ENCODE peak calls at places on chromosome 1, in six cellular contexts. V is glutamatergic neuron, U is transverse colon, T is K562, W is astrocyte, L is MCF 10A. R is an unnamed sample.
A peak's percentile ranks its signal among the peaks of the same experiment; 100 is the strongest.

GRCh38 chr1:37839676-37840075 is 19.7 kb downstream of the MTF1 start:
- DNase-seq in V (no peak), U (no peak), T (no peak), W (no peak), L (no peak), R (no peak)

GRCh38 chr1:243725846-243726245 is 124.2 kb downstream of the AKT3 start:
- DNase-seq in V (no peak), U (no peak), T (no peak), W (peak; percentile 12), L (no peak), R (no peak)

GRCh38 chr1:93172778-93173177 is 7.4 kb downstream of the TMED5 start:
- DNase-seq in V (no peak), U (no peak), T (no peak), W (peak; percentile 25), L (no peak), R (no peak)

GRCh38 chr1:236395780-236396664 is 1.9 kb downstream of the EDARADD start:
- DNase-seq in V (no peak), U (no peak), T (peak; percentile 51), W (no peak), L (peak; percentile 30), R (peak; percentile 41)

GRCh38 chr1:172883387-172883791 is 167.4 kb downstream of the TNFSF18 start:
- DNase-seq in V (no peak), U (no peak), T (no peak), W (peak; percentile 69), L (no peak), R (no peak)

GRCh38 chr1:223811634-223812101 is 34.1 kb downstream of the TP53BP2 start:
- DNase-seq in V (no peak), U (no peak), T (no peak), W (peak; percentile 20), L (peak; percentile 74), R (no peak)

GRCh38 chr1:94755675-94756074 is 64.5 kb upstream of the SLC44A3 start:
- DNase-seq in V (no peak), U (no peak), T (peak; percentile 14), W (peak; percentile 97), L (peak; percentile 39), R (no peak)

GRCh38 chr1:3184666-3185065 is 115.7 kb downstream of the PRDM16 start:
- DNase-seq in V (no peak), U (no peak), T (no peak), W (no peak), L (no peak), R (no peak)

GRCh38 chr1:220528049-220528678 is at the start of gene MARK1:
- DNase-seq in V (peak; percentile 78), U (peak; percentile 58), T (no peak), W (peak; percentile 27), L (peak; percentile 76), R (peak; percentile 62)

GRCh38 chr1:1540015-1540816 is at the start of gene TMEM240:
- DNase-seq in V (peak; percentile 92), U (peak; percentile 68), T (no peak), W (peak; percentile 55), L (no peak), R (peak; percentile 77)

GRCh38 chr1:233025156-233025555 is 74.7 kb downstream of the NTPCR start:
- DNase-seq in V (peak; percentile 60), U (peak; percentile 71), T (peak; percentile 39), W (no peak), L (peak; percentile 46), R (peak; percentile 75)

GRCh38 chr1:98677288-98677687 is 15.8 kb downstream of the SNX7 start:
- DNase-seq in V (no peak), U (no peak), T (no peak), W (peak; percentile 93), L (peak; percentile 90), R (no peak)

GRCh38 chr1:180188103-180188506 is 33.4 kb downstream of the QSOX1 start:
- DNase-seq in V (peak; percentile 84), U (peak; percentile 54), T (peak; percentile 68), W (peak; percentile 22), L (peak; percentile 74), R (peak; percentile 73)

GRCh38 chr1:58983159-58983558 is 199.3 kb upstream of the JUN start:
- DNase-seq in V (no peak), U (no peak), T (no peak), W (no peak), L (no peak), R (no peak)

GRCh38 chr1:41315867-41316266 is 45.4 kb upstream of the FOXO6 start:
- DNase-seq in V (no peak), U (no peak), T (no peak), W (no peak), L (no peak), R (no peak)

GRCh38 chr1:93612510-93612909 is 69.1 kb downstream of the BCAR3 start:
- DNase-seq in V (no peak), U (no peak), T (no peak), W (no peak), L (no peak), R (no peak)

GRCh38 chr1:5834477-5835178 is 157.6 kb downstream of the NPHP4 start:
- DNase-seq in V (no peak), U (no peak), T (no peak), W (no peak), L (no peak), R (no peak)

GRCh38 chr1:33086384-33086850 is 5.5 kb downstream of the AZIN2 start:
- DNase-seq in V (peak; percentile 80), U (peak; percentile 72), T (peak; percentile 64), W (peak; percentile 59), L (peak; percentile 80), R (peak; percentile 74)

GRCh38 chr1:216841165-216841564 is 117.9 kb upstream of the ESRRG start:
- DNase-seq in V (no peak), U (no peak), T (no peak), W (no peak), L (no peak), R (no peak)

GRCh38 chr1:62352387-62352786 is 33.2 kb upstream of the KANK4 start:
- DNase-seq in V (no peak), U (no peak), T (no peak), W (no peak), L (no peak), R (no peak)

GRCh38 chr1:42933610-42934009 is 25.1 kb downstream of the SLC2A1 start:
- DNase-seq in V (no peak), U (no peak), T (no peak), W (no peak), L (no peak), R (no peak)

GRCh38 chr1:168092566-168093355 is 44.0 kb downstream of the GPR161 start:
- DNase-seq in V (no peak), U (no peak), T (no peak), W (no peak), L (peak; percentile 57), R (no peak)

GRCh38 chr1:51567653-51568052 is 48.6 kb upstream of the EPS15 start:
- DNase-seq in V (no peak), U (no peak), T (no peak), W (peak; percentile 96), L (peak; percentile 85), R (no peak)

GRCh38 chr1:39509360-39510009 is 18.0 kb downstream of the BMP8A start:
- DNase-seq in V (no peak), U (peak; percentile 71), T (no peak), W (peak; percentile 48), L (no peak), R (no peak)

DNA sequence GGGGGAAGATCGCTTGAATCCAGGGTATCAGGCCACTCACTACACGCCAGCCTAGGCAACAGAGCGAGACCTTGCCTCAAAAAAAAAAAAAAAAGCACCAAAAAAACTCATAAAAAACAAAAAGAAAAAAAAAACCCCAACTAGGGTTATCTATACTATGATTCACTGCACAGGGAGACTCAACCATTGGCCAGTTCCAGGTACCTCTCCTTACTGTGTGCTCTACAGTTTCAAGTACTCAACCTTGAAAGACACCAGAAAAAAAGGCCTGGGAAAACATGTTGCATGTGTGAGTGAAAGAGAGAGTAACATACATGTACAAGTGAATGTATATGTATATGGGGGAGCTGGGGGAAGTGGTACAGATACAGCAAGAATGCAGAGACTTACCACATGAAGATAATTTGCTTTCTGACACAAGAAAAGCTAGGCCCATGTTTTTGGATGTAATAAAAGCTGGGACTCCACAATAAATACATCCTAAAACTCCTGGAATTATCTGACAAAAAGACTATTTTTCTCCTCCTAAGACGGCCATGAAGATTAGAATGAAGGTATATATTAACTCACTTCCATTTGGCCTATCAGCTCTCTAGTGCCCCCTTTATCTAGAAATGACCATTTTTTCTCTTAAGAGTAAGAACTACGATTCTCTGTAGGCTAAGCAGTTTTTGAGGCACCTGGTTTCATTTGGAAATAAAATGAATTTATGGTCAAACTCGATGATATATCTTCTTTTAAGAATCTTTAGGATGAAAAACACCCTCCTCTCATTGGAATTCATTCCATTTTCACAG is 52.2 kb downstream of the SLC27A3 start:
- DNase-seq in V (no peak), U (no peak), T (no peak), W (no peak), L (no peak), R (no peak)
- TF ChIP-seq CTCF in V (no peak), U (no peak), T (no peak), W (no peak), L (peak; percentile 12), R (no peak)

DNA sequence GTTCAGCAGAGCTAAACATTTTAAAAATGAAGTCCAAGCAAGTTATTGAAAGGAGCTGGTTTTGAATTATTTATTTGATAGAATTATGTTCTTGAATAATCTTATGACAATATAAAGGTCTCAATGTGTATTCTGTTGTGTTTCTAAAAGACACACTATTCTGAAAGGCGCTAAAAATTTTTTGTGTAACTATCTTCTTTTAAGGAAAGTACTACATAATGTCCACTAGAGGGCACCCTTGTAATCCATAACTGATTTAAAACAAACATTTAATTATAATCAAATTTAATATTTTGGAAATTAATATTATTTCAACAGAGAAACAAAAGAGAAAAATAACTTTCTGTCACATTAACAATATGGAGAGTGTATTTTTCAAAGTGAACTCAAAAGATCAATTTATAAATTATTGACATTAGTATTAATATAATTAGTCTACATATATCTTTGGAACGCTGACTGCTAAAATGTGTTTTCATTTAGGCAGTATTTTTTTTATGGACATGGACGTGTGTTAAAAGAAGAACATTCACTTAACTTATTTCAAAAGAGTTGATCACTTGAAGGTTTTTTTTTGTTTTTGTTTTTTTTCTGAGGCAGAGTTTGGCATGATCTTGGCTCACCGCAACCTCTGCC is 248.4 kb downstream of the DENND1B start:
- DNase-seq in V (no peak), U (no peak), T (peak; percentile 21), W (peak; percentile 4), L (peak; percentile 50), R (no peak)
- TF ChIP-seq CTCF in V (peak; percentile 86), U (peak; percentile 73), T (no peak), W (peak; percentile 42), L (peak; percentile 73), R (peak; percentile 84)

DNA sequence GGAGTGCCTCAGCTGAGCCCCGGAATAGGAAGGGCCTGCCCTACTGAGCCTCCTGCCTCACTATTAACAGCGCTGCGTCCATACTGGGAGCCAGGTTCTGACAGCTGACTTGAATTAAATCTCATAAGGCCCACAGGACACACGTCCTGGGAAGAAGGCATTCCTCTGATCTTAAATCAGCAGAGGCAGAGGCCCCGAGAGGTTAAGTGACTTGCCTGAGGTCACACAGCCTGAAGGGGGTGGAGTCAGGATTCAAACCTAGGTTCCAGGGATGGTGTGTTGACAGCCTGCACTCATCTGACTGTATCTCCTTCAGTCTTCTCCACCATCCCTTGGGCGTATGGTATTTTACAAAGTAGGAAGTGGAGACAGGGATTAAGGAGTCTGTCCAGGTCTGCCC is 79.8 kb downstream of the AJAP1 start:
- DNase-seq in V (no peak), U (no peak), T (no peak), W (no peak), L (no peak), R (no peak)
- TF ChIP-seq CTCF in V (no peak), U (no peak), T (no peak), W (no peak), L (no peak), R (no peak)

GRCh38 chr1:59985901-59986735 is 59.5 kb upstream of the CYP2J2 start:
- DNase-seq in V (no peak), U (no peak), T (no peak), W (peak; percentile 51), L (no peak), R (no peak)
- TF ChIP-seq CTCF in V (no peak), U (no peak), T (no peak), W (no peak), L (no peak), R (no peak)

GRCh38 chr1:20981903-20982695 is 194.6 kb downstream of the EIF4G3 start:
- DNase-seq in V (no peak), U (no peak), T (peak; percentile 19), W (peak; percentile 44), L (peak; percentile 40), R (no peak)
- TF ChIP-seq CTCF in V (no peak), U (peak; percentile 16), T (peak; percentile 50), W (peak; percentile 9), L (no peak), R (no peak)

R was measured in endothelial cell.